ENCODE peak calls at places on chromosomes 2 and 18, in seven cellular contexts. J is GM20000, Q is spleen, F is HCT116, S is brain microvascular endothelial cell, V is kidney, U is heart right ventricle. Y is an unnamed sample.

GRCh38 chr18:37438417-37439180 is 127.0 kb downstream of the CELF4 start:
- DNase-seq in S (no peak), F (no peak), V (no peak), Q (no peak), J (no peak), U (no peak), Y (no peak)

GRCh38 chr2:140891614-140892212 is 1239.1 kb downstream of the LRP1B start:
- DNase-seq in U (no peak), J (no peak), S (no peak), Q (no peak), V (no peak), F (no peak), Y (no peak)

GRCh38 chr2:121999273-121999672 is 243.8 kb downstream of the TSN start:
- DNase-seq in S (peak; percentile 73), J (no peak), Q (no peak), U (no peak), F (no peak), V (no peak), Y (no peak)

GRCh38 chr2:42446503-42447271 is 47.1 kb downstream of the KCNG3 start:
- DNase-seq in Q (no peak), V (no peak), U (no peak), F (no peak), J (no peak), S (no peak), Y (no peak)

GRCh38 chr2:172088245-172089004 is 3.1 kb downstream of the DLX1 start:
- DNase-seq in U (peak; percentile 6), J (peak; percentile 26), Q (no peak), S (no peak), V (peak; percentile 72), F (no peak), Y (no peak)

GRCh38 chr2:124804014-124804940 is 779.2 kb downstream of the CNTNAP5 start:
- DNase-seq in S (no peak), F (peak; percentile 3), V (no peak), J (peak; percentile 39), Q (no peak), U (no peak), Y (no peak)

GRCh38 chr2:108542071-108542470 is 7.8 kb downstream of the LIMS1 start:
- DNase-seq in Q (no peak), J (no peak), S (peak; percentile 41), V (no peak), U (no peak), F (no peak), Y (no peak)

GRCh38 chr2:46410273-46411244 is 68.8 kb upstream of the TMEM247 start:
- DNase-seq in Q (no peak), V (no peak), S (no peak), F (no peak), J (no peak), U (no peak), Y (no peak)

GRCh38 chr18:2410688-2411087 is 160.6 kb downstream of the METTL4 start:
- DNase-seq in J (no peak), S (peak; percentile 22), V (no peak), Q (no peak), U (no peak), F (peak; percentile 22), Y (no peak)

GRCh38 chr2:165114345-165114943 is 89.4 kb downstream of the SCN3A start:
- DNase-seq in F (no peak), Q (no peak), S (peak; percentile 82), U (no peak), J (no peak), V (no peak), Y (no peak)

GRCh38 chr2:187580462-187581124 is 26.4 kb upstream of the TFPI start:
- DNase-seq in F (peak; percentile 69), V (no peak), J (peak; percentile 17), U (no peak), Q (no peak), S (no peak), Y (no peak)

GRCh38 chr2:240405654-240406313 is 29.7 kb upstream of the GPC1 start:
- DNase-seq in S (no peak), J (no peak), Q (peak; percentile 52), U (no peak), F (no peak), V (peak; percentile 51), Y (no peak)

DNA sequence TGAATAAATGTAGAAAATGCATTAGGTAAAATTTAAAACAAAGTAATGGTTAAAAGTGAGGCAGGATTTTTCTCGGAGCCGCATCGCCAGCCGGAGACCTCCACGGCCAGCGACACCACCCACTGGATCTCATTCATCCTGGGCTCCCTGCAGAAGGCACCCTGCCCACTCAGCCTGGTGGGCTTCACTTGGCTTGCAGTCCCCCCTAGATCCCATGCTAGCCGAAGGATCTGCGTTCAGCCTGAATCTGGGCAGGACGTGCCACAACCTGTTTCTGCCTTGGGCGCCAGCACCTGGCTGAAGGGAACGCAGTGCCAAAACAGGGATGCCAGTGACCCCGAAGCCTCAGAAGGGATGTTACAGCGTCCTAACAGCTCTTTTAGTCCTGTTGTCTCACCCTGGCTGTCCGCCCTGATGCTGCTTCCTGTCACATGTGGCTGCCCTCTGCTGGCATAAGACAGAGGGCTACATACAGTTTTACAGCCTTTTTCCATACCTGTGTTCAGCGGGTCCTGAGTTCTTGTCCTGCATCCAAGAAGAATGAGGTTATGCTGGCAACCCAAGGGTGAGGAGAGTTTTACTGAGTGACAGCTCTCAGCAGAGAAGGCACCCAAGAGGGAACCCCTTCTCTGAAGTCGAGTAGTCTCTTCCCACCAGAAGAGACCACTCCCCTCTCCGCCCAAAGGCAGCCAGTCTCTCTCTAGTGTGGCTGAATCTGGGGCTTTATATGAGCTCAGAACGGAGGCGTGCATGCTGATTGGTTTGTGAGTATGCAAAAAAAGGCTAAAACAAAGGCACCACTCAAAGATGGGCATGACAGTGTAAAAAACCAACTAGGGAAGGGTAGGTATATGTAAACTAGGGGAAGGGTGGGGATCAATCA is 173.1 kb upstream of the GYPC start:
- DNase-seq in V (no peak), J (no peak), F (no peak), U (no peak), S (no peak), Q (no peak), Y (no peak)
- TF ChIP-seq CTCF in V (no peak), J (no peak), F (no peak), U (no peak), S (peak; percentile 1), Q (peak; percentile 17), Y (no peak)

GRCh38 chr2:149799296-149799695 is 211.7 kb upstream of the MMADHC start:
- DNase-seq in V (no peak), F (peak; percentile 2), S (no peak), U (no peak), Q (no peak), J (no peak), Y (no peak)
- TF ChIP-seq CTCF in V (peak; percentile 33), F (peak; percentile 51), S (peak; percentile 25), U (peak; percentile 64), Q (no peak), J (no peak), Y (no peak)

GRCh38 chr2:9665903-9666302 is 35.1 kb upstream of the YWHAQ start:
- DNase-seq in U (no peak), S (peak; percentile 90), Q (no peak), V (no peak), J (no peak), F (no peak), Y (no peak)
- TF ChIP-seq CTCF in U (no peak), S (no peak), Q (no peak), V (no peak), J (no peak), F (no peak), Y (no peak)

GRCh38 chr2:137508739-137509384 is 455.4 kb upstream of the HNMT start:
- DNase-seq in U (no peak), J (no peak), V (no peak), Q (no peak), S (no peak), F (no peak), Y (no peak)
- TF ChIP-seq CTCF in U (no peak), J (no peak), V (no peak), Q (no peak), S (no peak), F (no peak), Y (no peak)

GRCh38 chr2:45067859-45068642 is 58.8 kb upstream of the SIX2 start:
- DNase-seq in J (no peak), V (no peak), Q (no peak), S (no peak), U (no peak), F (no peak), Y (no peak)
- TF ChIP-seq CTCF in J (no peak), V (no peak), Q (no peak), S (peak; percentile 25), U (peak; percentile 11), F (no peak), Y (no peak)

DNA sequence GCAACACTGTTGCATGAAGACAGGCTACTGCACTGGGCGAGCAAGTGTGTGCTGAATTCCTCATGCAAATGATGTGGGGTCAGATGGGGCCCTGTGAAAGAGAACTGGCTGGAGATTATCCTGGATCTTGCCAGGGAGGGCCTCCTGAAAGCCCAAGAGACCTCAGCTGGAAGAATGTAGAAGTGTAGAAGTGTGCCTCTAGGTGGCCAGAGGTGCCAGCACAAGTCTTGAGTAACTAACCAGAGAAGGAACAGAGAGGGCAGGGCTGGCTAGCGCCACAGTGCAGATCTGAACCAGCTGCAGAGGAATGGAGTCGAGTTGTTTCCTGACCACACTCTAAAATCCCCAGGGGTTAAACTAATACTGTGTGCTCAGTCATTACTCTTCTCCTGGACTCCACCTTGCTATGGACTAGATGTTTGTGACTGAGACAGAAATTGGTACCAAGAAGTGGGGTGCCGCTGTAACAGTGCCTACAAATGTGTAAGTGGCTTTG is 399.3 kb downstream of the LRATD1 start:
- DNase-seq in Q (no peak), V (no peak), U (no peak), J (peak; percentile 59), F (no peak), S (no peak), Y (no peak)
- TF ChIP-seq CTCF in Q (no peak), V (no peak), U (no peak), J (no peak), F (peak; percentile 8), S (no peak), Y (no peak)

GRCh38 chr2:208819190-208819589 is 412.6 kb downstream of the PTH2R start:
- DNase-seq in J (no peak), Q (no peak), U (no peak), V (no peak), S (no peak), F (no peak), Y (no peak)

DNA sequence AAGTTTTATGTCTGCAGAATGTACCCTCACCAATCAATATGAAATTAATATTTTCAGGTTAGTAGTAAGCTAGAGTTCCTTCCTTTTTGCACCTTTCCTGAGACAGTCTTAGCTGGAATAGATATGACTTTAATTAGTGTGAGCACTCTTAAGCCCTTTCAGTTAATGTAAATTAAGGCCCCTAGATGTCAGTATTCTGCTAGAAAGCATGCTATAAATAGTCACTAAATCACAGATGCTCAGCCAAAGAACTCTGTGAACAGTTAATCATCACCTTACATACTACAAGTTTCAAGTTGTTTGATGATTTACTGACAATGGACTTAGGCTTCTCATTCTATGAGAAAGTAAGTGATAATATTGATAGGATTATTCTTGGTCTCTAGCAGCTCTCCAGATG is 413.7 kb downstream of the PTH2R start:
- DNase-seq in S (no peak), J (no peak), V (no peak), F (peak; percentile 4), U (no peak), Q (no peak), Y (no peak)
- TF ChIP-seq CTCF in S (no peak), J (peak; percentile 21), V (peak; percentile 23), F (peak; percentile 50), U (peak; percentile 49), Q (peak; percentile 11), Y (no peak)

GRCh38 chr2:167869200-167869599 is 378.2 kb downstream of the STK39 start:
- DNase-seq in S (no peak), J (no peak), U (no peak), Q (no peak), F (no peak), V (no peak), Y (no peak)
- TF ChIP-seq CTCF in S (no peak), J (no peak), U (no peak), Q (no peak), F (peak; percentile 33), V (no peak), Y (no peak)